ENCODE peak calls at places on chromosomes 2 and 18, in eight cellular contexts. G, Z, Q, V, M, N, R and U are unnamed samples.

GRCh38 chr18:62881509-62882016 is 166.2 kb downstream of the PHLPP1 start:
- DNase-seq in G (peak; percentile 80), Z (peak; percentile 72), Q (no peak), V (peak; percentile 25), M (no peak), N (no peak), R (no peak), U (peak; percentile 96)

GRCh38 chr18:23938046-23938756 is 76.4 kb upstream of the TTC39C start:
- DNase-seq in G (no peak), Z (no peak), Q (no peak), V (no peak), M (peak; percentile 13), N (no peak), R (no peak), U (no peak)

GRCh38 chr2:24110660-24111303 is 12.4 kb downstream of the PFN4 start:
- DNase-seq in G (no peak), Z (no peak), Q (no peak), V (no peak), M (no peak), N (no peak), R (no peak), U (no peak)

GRCh38 chr2:26785431-26786206 is at the start of gene CENPA:
- DNase-seq in G (peak; percentile 99), Z (peak; percentile 95), Q (peak; percentile 96), V (peak; percentile 100), M (peak; percentile 91), N (peak; percentile 98), R (peak; percentile 95), U (peak; percentile 100)

GRCh38 chr2:121289271-121289670 is 4.3 kb upstream of the TFCP2L1 start:
- DNase-seq in G (no peak), Z (no peak), Q (no peak), V (no peak), M (no peak), N (no peak), R (no peak), U (no peak)

GRCh38 chr2:3284657-3285630 is 92.7 kb downstream of the EIPR1 start:
- DNase-seq in G (no peak), Z (no peak), Q (no peak), V (no peak), M (no peak), N (no peak), R (no peak), U (no peak)

GRCh38 chr2:177282101-177282573 is 17.6 kb upstream of the NFE2L2 start:
- DNase-seq in G (no peak), Z (no peak), Q (no peak), V (peak; percentile 41), M (no peak), N (no peak), R (no peak), U (no peak)

GRCh38 chr2:217672472-217672871 is 330.3 kb downstream of the TNS1 start:
- DNase-seq in G (no peak), Z (peak; percentile 38), Q (no peak), V (no peak), M (no peak), N (no peak), R (no peak), U (no peak)

GRCh38 chr2:46073540-46074018 is 223.6 kb upstream of the EPAS1 start:
- DNase-seq in G (peak; percentile 99), Z (peak; percentile 53), Q (no peak), V (peak; percentile 43), M (no peak), N (no peak), R (no peak), U (peak; percentile 99)

GRCh38 chr2:7490672-7491071 is 573.5 kb downstream of the RNF144A start:
- DNase-seq in G (no peak), Z (no peak), Q (no peak), V (no peak), M (no peak), N (no peak), R (no peak), U (no peak)

GRCh38 chr2:17643031-17643615 is 102.6 kb downstream of the VSNL1 start:
- DNase-seq in G (peak; percentile 86), Z (peak; percentile 18), Q (no peak), V (no peak), M (no peak), N (peak; percentile 27), R (peak; percentile 12), U (peak; percentile 99)

GRCh38 chr2:161250864-161251436 is 57.3 kb upstream of the PSMD14 start:
- DNase-seq in G (peak; percentile 45), Z (peak; percentile 58), Q (no peak), V (peak; percentile 65), M (no peak), N (peak; percentile 72), R (no peak), U (peak; percentile 44)

GRCh38 chr2:226953206-226953605 is 117.4 kb downstream of the RHBDD1 start:
- DNase-seq in G (no peak), Z (no peak), Q (no peak), V (no peak), M (no peak), N (no peak), R (no peak), U (peak; percentile 8)

GRCh38 chr18:72181241-72181764 is 362.8 kb downstream of the CBLN2 start:
- DNase-seq in G (no peak), Z (no peak), Q (no peak), V (no peak), M (no peak), N (no peak), R (peak; percentile 1), U (no peak)

GRCh38 chr2:182924311-182924710 is 57.9 kb upstream of the FRZB start:
- DNase-seq in G (no peak), Z (no peak), Q (no peak), V (no peak), M (no peak), N (no peak), R (no peak), U (peak; percentile 74)

GRCh38 chr2:237591379-237591881 is 896 bp upstream of the RAB17 start:
- DNase-seq in G (no peak), Z (peak; percentile 49), Q (no peak), V (no peak), M (no peak), N (no peak), R (peak; percentile 25), U (no peak)

GRCh38 chr18:23879544-23879943 is 135.0 kb upstream of the TTC39C start:
- DNase-seq in G (no peak), Z (no peak), Q (no peak), V (no peak), M (no peak), N (no peak), R (no peak), U (no peak)

GRCh38 chr2:25127631-25128030 is 40.7 kb downstream of the POMC start:
- DNase-seq in G (no peak), Z (no peak), Q (peak; percentile 12), V (no peak), M (no peak), N (no peak), R (no peak), U (peak; percentile 57)

GRCh38 chr2:30422437-30422805 is 24.6 kb upstream of the LCLAT1 start:
- DNase-seq in G (no peak), Z (peak; percentile 39), Q (no peak), V (no peak), M (peak; percentile 58), N (no peak), R (peak; percentile 80), U (no peak)

GRCh38 chr2:129765326-129766158 is 213.9 kb upstream of the RAB6C start:
- DNase-seq in G (no peak), Z (no peak), Q (peak; percentile 57), V (no peak), M (no peak), N (no peak), R (no peak), U (no peak)

GRCh38 chr2:37812941-37813730 is 112.0 kb upstream of the RMDN2 start:
- DNase-seq in G (no peak), Z (no peak), Q (no peak), V (no peak), M (no peak), N (no peak), R (no peak), U (no peak)

GRCh38 chr2:238022594-238023157 is 38.1 kb upstream of the SCLY start:
- DNase-seq in G (no peak), Z (no peak), Q (no peak), V (no peak), M (no peak), N (no peak), R (no peak), U (no peak)

GRCh38 chr2:241156997-241157441 is 6.8 kb downstream of the PPP1R7 start:
- DNase-seq in G (no peak), Z (no peak), Q (no peak), V (no peak), M (no peak), N (no peak), R (no peak), U (no peak)

GRCh38 chr2:33292981-33293586 is 183.4 kb upstream of the RASGRP3 start:
- DNase-seq in G (no peak), Z (no peak), Q (no peak), V (no peak), M (no peak), N (no peak), R (no peak), U (peak; percentile 65)